ENCODE peak calls at places on chromosomes 6 and 20, in six cellular contexts. J is EL, V is AML-193, C is NAMALWA, M is left kidney, W is activated T-cell treated with anti-CD3 and anti-CD28 coated beads for 48 hours. K is an unnamed sample.

GRCh38 chr6:170438402-170438753 is 114.7 kb downstream of the PSMB1 start:
- DNase-seq in V (no peak), C (peak; percentile 70), M (peak; percentile 99), J (peak; percentile 99), W (peak; percentile 54), K (peak; percentile 99)

GRCh38 chr6:169723991-169724553 is at the start of gene PHF10:
- DNase-seq in V (peak; percentile 13), C (peak; percentile 45), M (peak; percentile 74), J (peak; percentile 41), W (peak; percentile 31), K (no peak)

GRCh38 chr20:43220612-43221011 is 30.9 kb upstream of the PTPRT start:
- DNase-seq in M (no peak), V (no peak), J (peak; percentile 14), C (no peak), W (no peak), K (peak; percentile 5)

GRCh38 chr6:163774485-163774884 is 360.0 kb downstream of the QKI start:
- DNase-seq in C (no peak), M (no peak), V (no peak), W (no peak), J (no peak), K (no peak)

GRCh38 chr6:135088818-135089809 is 34.5 kb upstream of the HBS1L start:
- DNase-seq in C (peak; percentile 82), M (no peak), W (no peak), V (peak; percentile 89), J (peak; percentile 77), K (peak; percentile 85)

GRCh38 chr6:76677017-76677416 is 604.6 kb upstream of the IMPG1 start:
- DNase-seq in W (no peak), C (no peak), J (no peak), M (no peak), V (no peak), K (no peak)

GRCh38 chr6:125546827-125547226 is 202.6 kb upstream of the HEY2 start:
- DNase-seq in M (no peak), W (no peak), J (peak; percentile 1), C (peak; percentile 22), V (no peak), K (peak; percentile 7)

GRCh38 chr6:39865011-39865888 is 69.0 kb downstream of the MOCS1 start:
- DNase-seq in V (peak; percentile 47), J (peak; percentile 78), W (peak; percentile 41), C (peak; percentile 57), M (peak; percentile 64), K (peak; percentile 65)

GRCh38 chr20:10739575-10739974 is 65.8 kb upstream of the JAG1 start:
- DNase-seq in J (peak; percentile 8), C (no peak), V (no peak), M (no peak), W (no peak), K (no peak)

GRCh38 chr6:68726307-68726706 is 91.2 kb downstream of the ADGRB3 start:
- DNase-seq in J (no peak), M (no peak), V (no peak), C (no peak), W (no peak), K (no peak)

K was measured in fibroblast of mammary gland.